ENCODE peak calls at places on chromosome 16, in eight cellular contexts. I, O, T, K, P, S, G and C are unnamed samples.

GRCh38 chr16:88810868-88811599 is 694 bp downstream of the APRT start:
- DNase-seq in I (peak), O (peak), T (peak), K (peak), P (peak), S (no peak), G (no peak), C (peak)

GRCh38 chr16:80527297-80527696 is 13.5 kb upstream of the DYNLRB2 start:
- DNase-seq in I (no peak), O (no peak), T (peak), K (no peak), P (no peak), S (no peak), G (no peak), C (no peak)

GRCh38 chr16:4319454-4319853 is 3.6 kb downstream of the GLIS2 start:
- DNase-seq in I (peak), O (no peak), T (no peak), K (no peak), P (peak), S (no peak), G (no peak), C (peak)

GRCh38 chr16:51404386-51404785 is 253.3 kb upstream of the SALL1 start:
- DNase-seq in I (no peak), O (peak), T (no peak), K (no peak), P (no peak), S (no peak), G (no peak), C (no peak)

GRCh38 chr16:69741951-69742904 is 12.5 kb downstream of the NOB1 start:
- DNase-seq in I (peak), O (no peak), T (peak), K (peak), P (peak), S (no peak), G (no peak), C (peak)

GRCh38 chr16:9090101-9090959 is 1.1 kb upstream of the HAPSTR1 start:
- DNase-seq in I (peak), O (no peak), T (peak), K (peak), P (peak), S (no peak), G (no peak), C (no peak)

GRCh38 chr16:87358250-87358649 is 25.3 kb downstream of the FBXO31 start:
- DNase-seq in I (no peak), O (no peak), T (no peak), K (no peak), P (no peak), S (no peak), G (no peak), C (no peak)

GRCh38 chr16:23508589-23509440 is 1.5 kb downstream of the GGA2 start:
- DNase-seq in I (no peak), O (no peak), T (peak), K (no peak), P (no peak), S (no peak), G (no peak), C (no peak)

GRCh38 chr16:89742948-89743347 is 21.6 kb downstream of the ZNF276 start:
- DNase-seq in I (no peak), O (no peak), T (no peak), K (no peak), P (no peak), S (no peak), G (no peak), C (no peak)

GRCh38 chr16:4407543-4408322 is 8.7 kb downstream of the CORO7 start:
- DNase-seq in I (peak), O (no peak), T (no peak), K (no peak), P (no peak), S (no peak), G (peak), C (no peak)

GRCh38 chr16:88759245-88759975 is 25.6 kb downstream of the PIEZO1 start:
- DNase-seq in I (no peak), O (no peak), T (peak), K (no peak), P (no peak), S (no peak), G (no peak), C (peak)

GRCh38 chr16:29893553-29893952 is 5.8 kb downstream of the SEZ6L2 start:
- DNase-seq in I (no peak), O (no peak), T (no peak), K (no peak), P (no peak), S (no peak), G (no peak), C (no peak)

GRCh38 chr16:29896841-29897240 is 2.5 kb downstream of the SEZ6L2 start:
- DNase-seq in I (no peak), O (no peak), T (no peak), K (no peak), P (no peak), S (no peak), G (no peak), C (no peak)

GRCh38 chr16:29891525-29892457 is 7.6 kb downstream of the SEZ6L2 start:
- DNase-seq in I (no peak), O (no peak), T (no peak), K (no peak), P (no peak), S (no peak), G (no peak), C (no peak)

GRCh38 chr16:29894352-29894751 is 5.0 kb downstream of the SEZ6L2 start:
- DNase-seq in I (no peak), O (no peak), T (no peak), K (no peak), P (no peak), S (no peak), G (no peak), C (no peak)

GRCh38 chr16:29892458-29892813 is 6.9 kb downstream of the SEZ6L2 start:
- DNase-seq in I (no peak), O (no peak), T (no peak), K (no peak), P (no peak), S (no peak), G (no peak), C (no peak)
- H3K4me3 ChIP-seq in I (no peak), O (no peak), T (no peak), K (no peak), P (no peak), S (no peak), G (no peak), C (no peak)

GRCh38 chr16:13904179-13904691 is 15.7 kb upstream of the ERCC4 start:
- DNase-seq in I (no peak), O (no peak), T (no peak), K (no peak), P (no peak), S (no peak), G (no peak), C (no peak)
- H3K4me3 ChIP-seq in I (no peak), O (no peak), T (no peak), K (no peak), P (no peak), S (no peak), G (no peak), C (no peak)

GRCh38 chr16:27404163-27404823 is 2.3 kb downstream of the IL21R start:
- DNase-seq in I (no peak), O (no peak), T (no peak), K (no peak), P (no peak), S (no peak), G (no peak), C (no peak)
- H3K4me3 ChIP-seq in I (no peak), O (no peak), T (no peak), K (no peak), P (no peak), S (no peak), G (no peak), C (no peak)

GRCh38 chr16:68298907-68299515 is 11.7 kb downstream of the SLC7A6OS start:
- DNase-seq in I (no peak), O (no peak), T (no peak), K (no peak), P (peak), S (no peak), G (no peak), C (peak)
- H3K4me3 ChIP-seq in I (no peak), O (no peak), T (no peak), K (no peak), P (no peak), S (no peak), G (no peak), C (no peak)